ENCODE peak calls at places on chromosomes 7 and 10, in four cellular contexts. One of them, this sample, is unnamed.

GRCh38 chr10:126597206-126597605 is 73.3 kb downstream of the C10orf90 start:
- DNase-seq in activated naive CD8-positive, alpha-beta T cell treated with anti-CD3 and anti-CD28 coated beads for 36 hours: no peak
- DNase-seq in bronchial epithelial cell: no peak
- DNase-seq in NCI-H1417: no peak
- DNase-seq in this sample: no peak

GRCh38 chr7:107201795-107202450 is 33.1 kb downstream of the HBP1 start:
- DNase-seq in activated naive CD8-positive, alpha-beta T cell treated with anti-CD3 and anti-CD28 coated beads for 36 hours: peak
- DNase-seq in bronchial epithelial cell: peak
- DNase-seq in NCI-H1417: peak
- DNase-seq in this sample: no peak

GRCh38 chr7:80087051-80087767 is 47.4 kb upstream of the GNAI1 start:
- DNase-seq in activated naive CD8-positive, alpha-beta T cell treated with anti-CD3 and anti-CD28 coated beads for 36 hours: no peak
- DNase-seq in bronchial epithelial cell: no peak
- DNase-seq in NCI-H1417: no peak
- DNase-seq in this sample: no peak

GRCh38 chr7:102047167-102047566 is 229.7 kb downstream of the CUX1 start:
- DNase-seq in activated naive CD8-positive, alpha-beta T cell treated with anti-CD3 and anti-CD28 coated beads for 36 hours: no peak
- DNase-seq in bronchial epithelial cell: no peak
- DNase-seq in NCI-H1417: no peak
- DNase-seq in this sample: no peak

GRCh38 chr7:103685646-103686418 is 239.8 kb upstream of the SLC26A5 start:
- DNase-seq in activated naive CD8-positive, alpha-beta T cell treated with anti-CD3 and anti-CD28 coated beads for 36 hours: no peak
- DNase-seq in bronchial epithelial cell: no peak
- DNase-seq in NCI-H1417: no peak
- DNase-seq in this sample: no peak

GRCh38 chr10:89738551-89739209 is 37.3 kb downstream of the KIF20B start:
- DNase-seq in activated naive CD8-positive, alpha-beta T cell treated with anti-CD3 and anti-CD28 coated beads for 36 hours: no peak
- DNase-seq in bronchial epithelial cell: no peak
- DNase-seq in NCI-H1417: no peak
- DNase-seq in this sample: no peak

GRCh38 chr10:33126118-33126517 is 168.1 kb upstream of the ITGB1 start:
- DNase-seq in activated naive CD8-positive, alpha-beta T cell treated with anti-CD3 and anti-CD28 coated beads for 36 hours: no peak
- DNase-seq in bronchial epithelial cell: peak
- DNase-seq in NCI-H1417: no peak
- DNase-seq in this sample: no peak

GRCh38 chr10:61487506-61487905 is 34.3 kb upstream of the TMEM26 start:
- DNase-seq in activated naive CD8-positive, alpha-beta T cell treated with anti-CD3 and anti-CD28 coated beads for 36 hours: no peak
- DNase-seq in bronchial epithelial cell: peak
- DNase-seq in NCI-H1417: no peak
- DNase-seq in this sample: no peak

GRCh38 chr7:1920266-1920681 is 250.2 kb downstream of the ELFN1 start:
- DNase-seq in activated naive CD8-positive, alpha-beta T cell treated with anti-CD3 and anti-CD28 coated beads for 36 hours: peak
- DNase-seq in bronchial epithelial cell: no peak
- DNase-seq in NCI-H1417: no peak
- DNase-seq in this sample: peak

GRCh38 chr7:143924851-143925250 is 10.2 kb upstream of the OR2F2 start:
- DNase-seq in activated naive CD8-positive, alpha-beta T cell treated with anti-CD3 and anti-CD28 coated beads for 36 hours: no peak
- DNase-seq in bronchial epithelial cell: no peak
- DNase-seq in NCI-H1417: no peak
- DNase-seq in this sample: no peak

GRCh38 chr7:70712942-70713341 is 419.0 kb upstream of the GALNT17 start:
- DNase-seq in activated naive CD8-positive, alpha-beta T cell treated with anti-CD3 and anti-CD28 coated beads for 36 hours: no peak
- DNase-seq in bronchial epithelial cell: no peak
- DNase-seq in NCI-H1417: no peak
- DNase-seq in this sample: no peak

This sample was measured in chondrocyte.